ENCODE peak calls at places on chromosomes 1 and 21, in four cellular contexts. One of them, this sample, is unnamed.

GRCh38 chr1:76928511-76928910 is 61.2 kb downstream of the ST6GALNAC5 start:
- DNase-seq in WTC11: no peak
- DNase-seq in A549: no peak
- DNase-seq in K562: no peak
- DNase-seq in this sample: no peak

GRCh38 chr1:2834741-2835564 is 33.5 kb upstream of the TTC34 start:
- DNase-seq in A549: no peak
- DNase-seq in WTC11: no peak
- DNase-seq in K562: no peak
- DNase-seq in this sample: no peak

GRCh38 chr1:233624289-233624688 is 10.4 kb downstream of the KCNK1 start:
- DNase-seq in K562: no peak
- DNase-seq in WTC11: no peak
- DNase-seq in A549: no peak
- DNase-seq in this sample: no peak

GRCh38 chr1:69203166-69203565 is 364.6 kb upstream of the LRRC7 start:
- DNase-seq in K562: no peak
- DNase-seq in A549: no peak
- DNase-seq in WTC11: no peak
- DNase-seq in this sample: no peak

GRCh38 chr1:35557118-35557610 is at the start of gene KIAA0319L:
- DNase-seq in K562: peak
- DNase-seq in A549: peak
- DNase-seq in WTC11: peak
- DNase-seq in this sample: peak

GRCh38 chr1:6483010-6483760 is 8.3 kb downstream of the PLEKHG5 start:
- DNase-seq in K562: no peak
- DNase-seq in A549: no peak
- DNase-seq in WTC11: no peak
- DNase-seq in this sample: no peak

GRCh38 chr21:14613496-14613895 is 67.4 kb upstream of the SAMSN1 start:
- DNase-seq in A549: no peak
- DNase-seq in WTC11: no peak
- DNase-seq in K562: no peak
- DNase-seq in this sample: no peak

GRCh38 chr1:41418868-41419583 is 57.8 kb downstream of the FOXO6 start:
- DNase-seq in A549: peak
- DNase-seq in WTC11: no peak
- DNase-seq in K562: no peak
- DNase-seq in this sample: peak

GRCh38 chr1:185874246-185874645 is 140.1 kb downstream of the HMCN1 start:
- DNase-seq in K562: no peak
- DNase-seq in WTC11: no peak
- DNase-seq in A549: no peak
- DNase-seq in this sample: no peak

GRCh38 chr21:43304621-43305335 is 122.2 kb downstream of the SIK1 start:
- DNase-seq in A549: no peak
- DNase-seq in K562: no peak
- DNase-seq in WTC11: no peak
- DNase-seq in this sample: no peak

GRCh38 chr1:7380712-7381111 is 390.4 kb upstream of the VAMP3 start:
- DNase-seq in K562: no peak
- DNase-seq in A549: no peak
- DNase-seq in WTC11: no peak
- DNase-seq in this sample: no peak

GRCh38 chr1:234656070-234656875 is 46.3 kb upstream of the IRF2BP2 start:
- DNase-seq in A549: no peak
- DNase-seq in WTC11: no peak
- DNase-seq in K562: no peak
- DNase-seq in this sample: no peak

GRCh38 chr1:24952413-24952841 is 22.4 kb upstream of the RUNX3 start:
- DNase-seq in K562: peak
- DNase-seq in A549: no peak
- DNase-seq in WTC11: no peak
- DNase-seq in this sample: no peak

GRCh38 chr1:15154480-15155036 is 1.0 kb downstream of the TMEM51 start:
- DNase-seq in K562: peak
- DNase-seq in WTC11: peak
- DNase-seq in A549: peak
- DNase-seq in this sample: no peak

GRCh38 chr1:227742738-227743715 is 7.8 kb downstream of the SNAP47 start:
- DNase-seq in A549: no peak
- DNase-seq in K562: no peak
- DNase-seq in WTC11: no peak
- DNase-seq in this sample: no peak

GRCh38 chr1:3609016-3609768 is 2.1 kb downstream of the MEGF6 start:
- DNase-seq in K562: no peak
- DNase-seq in WTC11: no peak
- DNase-seq in A549: no peak
- DNase-seq in this sample: no peak

DNA sequence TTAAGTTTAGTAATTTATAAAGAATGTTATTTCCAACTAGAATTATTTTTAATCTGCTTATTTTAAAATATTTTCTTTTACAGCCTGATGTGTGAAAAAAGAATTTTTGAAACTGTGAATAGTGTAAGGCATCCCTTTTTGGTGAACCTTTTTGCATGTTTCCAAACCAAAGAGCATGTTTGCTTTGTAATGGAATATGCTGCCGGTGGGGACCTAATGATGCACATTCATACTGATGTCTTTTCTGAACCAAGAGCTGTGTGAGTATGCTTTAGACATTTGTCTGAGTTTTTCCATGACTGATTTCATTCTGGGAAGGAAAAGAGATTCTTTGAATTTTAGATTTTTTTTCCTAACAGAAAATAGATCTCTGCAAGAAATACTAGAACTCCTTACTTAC is 77.9 kb downstream of the GTF2B start:
- DNase-seq in A549: no peak
- DNase-seq in WTC11: no peak
- DNase-seq in K562: no peak
- DNase-seq in this sample: peak
- TF ChIP-seq NR3C1 in A549: no peak
- TF ChIP-seq NR3C1 in WTC11: no peak
- TF ChIP-seq NR3C1 in K562: no peak
- TF ChIP-seq NR3C1 in this sample: no peak

GRCh38 chr1:44089371-44090070 is 29.1 kb upstream of the KLF17 start:
- DNase-seq in A549: no peak
- DNase-seq in WTC11: peak
- DNase-seq in K562: no peak
- DNase-seq in this sample: peak

GRCh38 chr1:44090409-44091252 is 28.0 kb upstream of the KLF17 start:
- DNase-seq in WTC11: no peak
- DNase-seq in K562: no peak
- DNase-seq in A549: no peak
- DNase-seq in this sample: no peak

GRCh38 chr1:44086722-44087474 is 31.7 kb upstream of the KLF17 start:
- DNase-seq in A549: no peak
- DNase-seq in K562: no peak
- DNase-seq in WTC11: no peak
- DNase-seq in this sample: no peak

GRCh38 chr1:44079566-44079965 is 39.1 kb upstream of the KLF17 start:
- DNase-seq in K562: no peak
- DNase-seq in WTC11: no peak
- DNase-seq in A549: no peak
- DNase-seq in this sample: no peak

DNA sequence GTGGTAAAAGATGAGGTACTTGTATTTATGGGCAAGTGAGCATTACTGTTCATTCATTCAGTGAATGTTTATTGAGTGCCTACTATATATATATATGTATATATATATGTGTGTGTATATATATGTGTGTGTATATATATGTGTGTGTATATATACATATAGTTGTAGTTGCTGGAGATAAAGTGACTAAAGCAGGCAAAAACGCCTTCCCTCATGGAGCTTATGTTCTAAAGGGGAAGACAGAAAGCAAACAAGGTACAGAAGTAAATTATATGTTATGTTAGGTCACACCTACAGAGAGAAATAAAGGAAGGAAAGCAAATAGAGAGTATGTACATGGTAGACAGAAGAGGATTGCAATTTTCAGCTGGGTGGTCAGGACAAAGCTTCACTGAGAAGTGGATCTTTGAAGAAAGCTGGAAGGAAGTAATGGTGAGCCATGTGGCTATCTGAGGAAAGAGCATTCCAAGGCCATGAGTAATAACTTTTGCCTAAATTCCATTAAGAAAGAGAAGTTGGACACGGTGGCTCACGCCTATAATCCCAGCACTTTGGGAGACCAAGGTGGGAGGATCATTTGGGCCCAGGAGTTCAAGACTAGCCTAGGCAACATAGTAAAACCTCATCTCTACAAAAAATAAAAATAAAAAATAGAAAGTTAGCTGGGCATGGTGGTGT is 33.5 kb upstream of the KLF17 start:
- DNase-seq in WTC11: no peak
- DNase-seq in A549: peak
- DNase-seq in K562: no peak
- DNase-seq in this sample: no peak
- TF ChIP-seq NR3C1 in WTC11: no peak
- TF ChIP-seq NR3C1 in A549: no peak
- TF ChIP-seq NR3C1 in K562: no peak
- TF ChIP-seq NR3C1 in this sample: no peak

GRCh38 chr1:66266350-66266749 is 267.6 kb upstream of the SGIP1 start:
- DNase-seq in WTC11: no peak
- DNase-seq in A549: no peak
- DNase-seq in K562: no peak
- DNase-seq in this sample: no peak
- TF ChIP-seq NR3C1 in WTC11: no peak
- TF ChIP-seq NR3C1 in A549: no peak
- TF ChIP-seq NR3C1 in K562: no peak
- TF ChIP-seq NR3C1 in this sample: no peak

DNA sequence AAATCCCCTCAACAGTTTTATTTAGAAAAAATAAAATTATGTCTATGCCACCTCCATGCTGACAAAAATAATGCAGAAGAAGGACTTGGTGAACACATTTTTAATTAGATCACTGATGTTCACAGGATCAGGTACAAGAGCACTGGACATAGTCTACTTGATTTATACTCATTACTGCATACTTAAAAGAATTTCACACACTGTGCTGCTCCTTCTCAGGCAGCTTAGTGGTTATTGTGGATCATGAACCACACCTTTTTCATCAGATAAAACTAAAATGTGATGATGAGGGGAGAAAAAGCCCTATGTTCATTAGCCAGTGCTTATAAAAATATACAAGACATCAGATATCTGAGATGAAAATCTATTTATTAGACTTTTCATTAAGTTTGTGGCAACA is 103.3 kb upstream of the DPH5 start:
- DNase-seq in A549: no peak
- DNase-seq in WTC11: no peak
- DNase-seq in K562: no peak
- DNase-seq in this sample: no peak
- TF ChIP-seq NR3C1 in A549: no peak
- TF ChIP-seq NR3C1 in WTC11: no peak
- TF ChIP-seq NR3C1 in K562: no peak
- TF ChIP-seq NR3C1 in this sample: no peak

GRCh38 chr1:43258370-43258769 is 11.4 kb upstream of the TMEM125 start:
- DNase-seq in K562: no peak
- DNase-seq in A549: no peak
- DNase-seq in WTC11: no peak
- DNase-seq in this sample: no peak

GRCh38 chr1:43253173-43253572 is 16.6 kb upstream of the TMEM125 start:
- DNase-seq in A549: no peak
- DNase-seq in K562: no peak
- DNase-seq in WTC11: no peak
- DNase-seq in this sample: no peak

GRCh38 chr1:43255438-43256210 is 14.2 kb upstream of the TMEM125 start:
- DNase-seq in A549: no peak
- DNase-seq in K562: no peak
- DNase-seq in WTC11: no peak
- DNase-seq in this sample: no peak

GRCh38 chr1:43253876-43254275 is 15.9 kb upstream of the TMEM125 start:
- DNase-seq in WTC11: no peak
- DNase-seq in A549: no peak
- DNase-seq in K562: no peak
- DNase-seq in this sample: no peak

DNA sequence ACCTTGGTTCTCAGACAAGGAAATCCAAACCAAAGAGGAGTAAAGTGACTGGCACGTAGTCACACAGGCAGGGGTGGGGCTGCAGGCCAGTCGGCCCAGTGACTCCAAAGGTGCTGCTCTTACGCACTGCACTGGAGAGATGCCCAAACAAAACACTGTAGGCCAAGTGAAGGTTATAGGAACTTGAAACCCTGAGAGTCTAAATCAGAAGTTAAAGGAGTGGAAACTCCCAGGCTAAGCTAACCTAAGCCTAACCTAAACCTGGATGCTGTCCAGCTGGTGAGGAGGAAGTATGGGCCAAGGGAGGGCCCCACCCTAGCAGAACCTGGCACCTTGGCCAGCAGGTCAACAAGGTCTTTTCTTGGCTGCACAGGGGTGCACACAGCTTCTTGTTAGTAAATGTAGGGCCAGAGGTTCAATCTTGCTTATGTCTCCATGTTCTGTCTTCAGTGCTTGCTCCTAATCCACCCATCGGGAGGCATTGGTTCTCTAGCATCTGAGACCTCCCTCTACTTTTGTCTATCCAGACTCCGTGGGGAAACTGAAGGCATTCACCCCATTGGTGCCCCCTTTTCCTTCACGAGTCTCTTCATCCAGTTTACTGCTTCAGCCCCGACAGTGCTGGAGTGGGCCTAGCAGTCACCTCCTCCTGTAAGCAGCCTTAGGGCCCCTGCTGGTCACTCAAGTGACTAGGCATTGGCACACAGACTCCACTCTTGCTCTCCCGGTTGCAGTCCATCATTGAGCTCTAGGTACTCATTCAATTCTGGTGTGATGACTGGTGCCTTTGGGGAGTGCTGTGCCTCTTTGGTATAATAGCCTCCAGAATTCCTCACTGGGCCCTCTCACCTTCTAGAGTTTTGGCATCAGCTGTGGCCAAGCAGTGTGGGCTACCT is 12.9 kb upstream of the TMEM125 start:
- DNase-seq in K562: no peak
- DNase-seq in A549: no peak
- DNase-seq in WTC11: no peak
- DNase-seq in this sample: no peak
- TF ChIP-seq NR3C1 in K562: no peak
- TF ChIP-seq NR3C1 in A549: no peak
- TF ChIP-seq NR3C1 in WTC11: no peak
- TF ChIP-seq NR3C1 in this sample: no peak

DNA sequence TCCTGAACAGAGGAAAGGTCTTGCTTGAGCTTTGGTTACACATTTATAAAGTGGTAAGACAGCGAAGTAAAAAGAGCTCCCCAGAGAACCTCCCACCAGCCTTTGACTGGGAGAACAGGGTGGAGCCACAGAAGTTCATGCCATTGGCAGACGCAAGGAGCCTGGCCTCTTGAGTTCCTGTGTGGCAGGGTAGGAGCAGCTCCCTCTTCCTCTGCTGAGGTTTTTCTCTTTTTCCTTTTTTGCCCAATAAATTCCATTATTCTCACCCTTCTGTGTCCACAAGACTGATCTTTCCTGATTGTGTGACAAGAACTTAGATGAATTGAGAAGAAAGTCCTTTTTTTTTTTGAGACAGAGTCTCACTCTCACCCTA is 4.3 kb downstream of the THEM4 start:
- DNase-seq in A549: no peak
- DNase-seq in WTC11: no peak
- DNase-seq in K562: no peak
- DNase-seq in this sample: no peak
- TF ChIP-seq NR3C1 in A549: no peak
- TF ChIP-seq NR3C1 in WTC11: no peak
- TF ChIP-seq NR3C1 in K562: no peak
- TF ChIP-seq NR3C1 in this sample: no peak

GRCh38 chr1:27572019-27572678 is 31.8 kb downstream of the AHDC1 start:
- DNase-seq in K562: no peak
- DNase-seq in A549: no peak
- DNase-seq in WTC11: no peak
- DNase-seq in this sample: no peak
- TF ChIP-seq NR3C1 in K562: no peak
- TF ChIP-seq NR3C1 in A549: no peak
- TF ChIP-seq NR3C1 in WTC11: no peak
- TF ChIP-seq NR3C1 in this sample: no peak

This sample was measured in HepG2.